ENCODE peak calls at places on chromosomes 7 and 10, in nine cellular contexts. K, L, H, E, F, N, U, Z and W are unnamed samples.
A peak's percentile ranks its signal among the peaks of the same experiment; 100 is the strongest.

GRCh38 chr7:50543776-50544442 is 21.3 kb downstream of the DDC start:
- DNase-seq in K (no peak), F (no peak), N (no peak), U (peak; percentile 4), Z (no peak), E (no peak), L (no peak), H (peak; percentile 32), W (no peak)

GRCh38 chr7:44639701-44640321 is 33.4 kb downstream of the OGDH start:
- DNase-seq in E (peak; percentile 35), H (no peak), K (no peak), L (peak; percentile 59), N (no peak), U (peak; percentile 64), F (peak; percentile 88), Z (peak; percentile 30), W (no peak)

GRCh38 chr10:1050555-1050954 is 1.6 kb upstream of the IDI1 start:
- DNase-seq in E (no peak), N (peak; percentile 77), U (peak; percentile 70), H (no peak), K (no peak), Z (no peak), F (no peak), L (no peak), W (peak; percentile 29)

GRCh38 chr10:119370972-119371703 is 163.8 kb downstream of the GRK5 start:
- DNase-seq in Z (no peak), F (no peak), L (peak; percentile 66), U (no peak), H (no peak), N (no peak), K (no peak), E (no peak), W (no peak)

GRCh38 chr10:61452655-61453641 is at the start of gene TMEM26:
- DNase-seq in K (no peak), E (peak; percentile 14), F (no peak), U (peak; percentile 50), L (no peak), H (no peak), Z (no peak), N (no peak), W (no peak)

GRCh38 chr10:76251773-76252617 is 820.6 kb downstream of the LRMDA start:
- DNase-seq in H (no peak), K (no peak), E (no peak), N (no peak), L (peak; percentile 97), U (peak; percentile 61), Z (peak; percentile 74), F (no peak), W (no peak)

GRCh38 chr7:116776610-116777289 is 85.6 kb upstream of the CAPZA2 start:
- DNase-seq in N (no peak), F (peak; percentile 94), E (no peak), Z (no peak), L (no peak), H (no peak), U (no peak), K (no peak), W (no peak)

GRCh38 chr10:10796774-10797415 is 220.8 kb upstream of the CELF2 start:
- DNase-seq in L (no peak), Z (no peak), N (no peak), E (no peak), F (peak; percentile 61), K (no peak), H (no peak), U (no peak), W (no peak)

GRCh38 chr7:77497079-77497478 is 40.0 kb upstream of the PTPN12 start:
- DNase-seq in F (no peak), Z (no peak), U (no peak), K (no peak), L (no peak), H (no peak), N (no peak), E (no peak), W (no peak)

GRCh38 chr7:135800560-135800959 is 51.9 kb upstream of the FAM180A start:
- DNase-seq in E (no peak), F (no peak), H (no peak), N (no peak), L (no peak), Z (no peak), K (no peak), U (no peak), W (no peak)

GRCh38 chr10:28996947-28997551 is 291.8 kb upstream of the LYZL1 start:
- DNase-seq in K (no peak), L (no peak), N (no peak), H (no peak), U (no peak), F (no peak), E (no peak), Z (no peak), W (no peak)

GRCh38 chr7:105429746-105430612 is 41.3 kb upstream of the SRPK2 start:
- DNase-seq in E (peak; percentile 52), N (peak; percentile 75), K (peak; percentile 52), F (no peak), Z (no peak), H (peak; percentile 65), L (peak; percentile 3), U (peak; percentile 53), W (peak; percentile 54)

GRCh38 chr10:118405933-118406332 is 63.8 kb upstream of the FAM204A start:
- DNase-seq in F (no peak), Z (no peak), L (no peak), U (no peak), E (no peak), N (peak; percentile 6), K (no peak), H (no peak), W (no peak)

GRCh38 chr10:24444337-24444736 is 235.4 kb downstream of the KIAA1217 start:
- DNase-seq in K (no peak), N (no peak), U (no peak), H (no peak), F (no peak), Z (no peak), L (no peak), E (no peak), W (no peak)

DNA sequence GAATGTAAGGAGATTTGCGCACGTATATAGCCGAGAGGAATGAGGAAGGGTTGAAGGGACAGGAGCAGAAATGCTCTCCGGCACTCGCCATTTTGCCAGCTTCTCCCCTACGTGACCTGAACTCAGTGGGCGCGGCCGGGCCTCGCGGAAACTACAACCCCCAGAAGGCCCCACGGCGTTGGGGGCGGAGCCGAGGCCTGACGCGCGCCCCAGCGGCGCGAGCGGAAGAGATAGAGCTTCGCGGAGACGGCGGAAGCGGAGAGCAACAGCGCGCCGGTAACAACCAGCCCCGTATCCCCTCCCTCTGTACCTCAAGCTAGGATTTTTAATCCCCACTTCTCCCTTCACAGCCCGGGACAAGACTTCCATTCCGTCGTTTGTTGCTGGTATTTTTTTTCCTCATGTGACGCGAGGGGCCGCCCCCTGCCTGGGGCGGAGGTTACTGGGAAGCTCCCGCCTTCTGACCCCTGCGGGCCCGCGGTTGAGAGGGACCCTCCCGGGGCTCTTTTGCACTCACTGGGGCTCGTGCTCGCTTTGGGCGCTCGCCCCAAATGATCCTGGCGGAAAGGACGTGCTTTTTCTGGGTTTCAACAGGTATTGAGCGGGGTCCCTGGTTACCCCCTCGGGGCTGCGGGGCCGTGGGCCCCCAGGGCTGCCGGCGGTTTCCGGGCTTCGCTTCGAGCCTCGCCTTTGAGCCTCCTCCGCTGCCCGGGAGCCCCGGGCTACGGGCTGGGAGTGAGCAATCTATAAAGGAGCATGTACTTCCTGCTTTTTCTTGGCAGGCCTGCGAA is at the start of gene R3HCC1L:
- DNase-seq in H (peak; percentile 96), K (peak; percentile 90), F (peak; percentile 58), Z (peak; percentile 75), E (peak; percentile 94), L (peak; percentile 34), N (peak; percentile 94), U (peak; percentile 95), W (peak; percentile 88)
- TF ChIP-seq CTCF in H (no peak), K (no peak), F (no peak), Z (no peak), E (no peak), L (no peak), N (no peak), U (no peak), W (no peak)

GRCh38 chr7:158353606-158354570 is 233.7 kb downstream of the PTPRN2 start:
- DNase-seq in N (no peak), E (peak; percentile 57), K (no peak), U (peak; percentile 30), H (peak; percentile 32), Z (no peak), F (no peak), L (no peak), W (no peak)
- TF ChIP-seq CTCF in N (peak; percentile 19), E (peak; percentile 85), K (peak; percentile 36), U (peak; percentile 41), H (no peak), Z (no peak), F (peak; percentile 35), L (no peak), W (peak; percentile 36)

GRCh38 chr7:84876036-84876821 is 310.6 kb downstream of the SEMA3D start:
- DNase-seq in U (no peak), H (no peak), F (no peak), N (no peak), L (no peak), Z (no peak), K (no peak), E (no peak), W (no peak)

GRCh38 chr7:84877943-84878595 is 308.8 kb downstream of the SEMA3D start:
- DNase-seq in N (no peak), U (no peak), K (no peak), F (no peak), L (no peak), Z (no peak), H (no peak), E (no peak), W (no peak)

GRCh38 chr7:84879936-84880325 is 306.9 kb downstream of the SEMA3D start:
- DNase-seq in H (no peak), L (no peak), Z (no peak), F (no peak), N (no peak), U (no peak), K (no peak), E (no peak), W (peak; percentile 7)
- TF ChIP-seq CTCF in H (no peak), L (no peak), Z (no peak), F (no peak), N (no peak), U (no peak), K (no peak), E (no peak), W (no peak)

GRCh38 chr7:127379642-127380041 is 12.9 kb downstream of the ZNF800 start:
- DNase-seq in K (no peak), Z (no peak), L (no peak), F (no peak), E (no peak), U (no peak), H (no peak), N (no peak), W (no peak)

GRCh38 chr7:127377425-127377824 is 15.1 kb downstream of the ZNF800 start:
- DNase-seq in E (no peak), Z (no peak), U (no peak), F (no peak), N (no peak), L (no peak), K (no peak), H (no peak), W (no peak)

GRCh38 chr7:127378537-127378936 is 14.0 kb downstream of the ZNF800 start:
- DNase-seq in U (no peak), F (no peak), Z (no peak), K (no peak), N (no peak), L (no peak), E (no peak), H (no peak), W (no peak)

GRCh38 chr7:127375626-127376025 is 16.9 kb downstream of the ZNF800 start:
- DNase-seq in N (no peak), K (no peak), Z (no peak), F (no peak), E (no peak), H (no peak), L (no peak), U (no peak), W (no peak)

GRCh38 chr7:127374181-127374580 is 18.3 kb downstream of the ZNF800 start:
- DNase-seq in Z (no peak), H (no peak), F (no peak), L (no peak), U (no peak), E (no peak), N (no peak), K (no peak), W (no peak)
- TF ChIP-seq CTCF in Z (no peak), H (no peak), F (no peak), L (no peak), U (no peak), E (no peak), N (no peak), K (no peak), W (no peak)